ENCODE peak calls at places on chromosomes 16 and 17, in five cellular contexts. S, C, U, N and I are unnamed samples.

GRCh38 chr16:22645868-22646267 is 135.2 kb downstream of the NPIPB5 start:
- DNase-seq in S (no peak), N (no peak), C (no peak), U (no peak), I (no peak)

GRCh38 chr17:66272699-66273390 is 29.6 kb upstream of the PRKCA start:
- DNase-seq in U (no peak), C (no peak), N (peak), S (no peak), I (peak)

GRCh38 chr17:46056800-46057304 is 57.8 kb downstream of the STH start:
- DNase-seq in U (no peak), S (no peak), N (no peak), C (no peak), I (no peak)

GRCh38 chr17:67534941-67535340 is 157.9 kb downstream of the PITPNC1 start:
- DNase-seq in C (no peak), U (no peak), N (no peak), S (no peak), I (no peak)

GRCh38 chr17:3585826-3586225 is 23.4 kb downstream of the TRPV1 start:
- DNase-seq in S (no peak), U (no peak), C (no peak), N (no peak), I (no peak)

GRCh38 chr16:9469512-9469911 is 378.1 kb downstream of the HAPSTR1 start:
- DNase-seq in S (no peak), N (no peak), C (no peak), U (no peak), I (no peak)

GRCh38 chr16:9225527-9226316 is 134.3 kb downstream of the HAPSTR1 start:
- DNase-seq in C (no peak), S (peak), U (peak), N (no peak), I (peak)

GRCh38 chr17:29526322-29526721 is 40.5 kb downstream of the ABHD15 start:
- DNase-seq in N (no peak), C (no peak), U (no peak), S (no peak), I (no peak)

GRCh38 chr16:20774703-20775362 is 11.0 kb downstream of the ACSM3 start:
- DNase-seq in S (peak), U (peak), N (peak), C (peak), I (peak)

GRCh38 chr16:74867281-74867849 is 92.7 kb upstream of the FA2H start:
- DNase-seq in U (no peak), S (no peak), N (no peak), C (no peak), I (no peak)

GRCh38 chr16:88393034-88393433 is 10.3 kb downstream of the ZNF469 start:
- DNase-seq in S (no peak), C (no peak), U (no peak), N (no peak), I (peak)

GRCh38 chr16:53985865-53986264 is 281.9 kb downstream of the FTO start:
- DNase-seq in U (no peak), C (no peak), S (no peak), N (no peak), I (no peak)

GRCh38 chr17:77365584-77366186 is 224.9 kb downstream of the SEC14L1 start:
- DNase-seq in S (peak), U (no peak), C (no peak), N (no peak), I (peak)

GRCh38 chr16:67430504-67431076 is 331 bp upstream of the HSD11B2 start:
- DNase-seq in U (peak), C (peak), S (peak), N (peak), I (peak)

GRCh38 chr16:2852731-2853507 is 5.1 kb downstream of the PRSS22 start:
- DNase-seq in C (no peak), U (no peak), N (no peak), S (no peak), I (no peak)

GRCh38 chr16:58644108-58644507 is 14.5 kb upstream of the CNOT1 start:
- DNase-seq in N (no peak), C (no peak), S (no peak), U (no peak), I (no peak)

GRCh38 chr17:10210151-10210574 is 11.8 kb upstream of the GAS7 start:
- DNase-seq in S (no peak), U (no peak), N (peak), C (no peak), I (peak)

GRCh38 chr17:15398291-15398690 is 56.9 kb upstream of the TEKT3 start:
- DNase-seq in U (no peak), C (no peak), S (no peak), N (peak), I (no peak)

GRCh38 chr17:18959071-18959844 is 7.3 kb downstream of the SLC5A10 start:
- DNase-seq in S (peak), U (no peak), C (no peak), N (no peak), I (no peak)

GRCh38 chr17:16449121-16449570 is 33.8 kb downstream of the TRPV2 start:
- DNase-seq in C (no peak), U (no peak), S (no peak), N (no peak), I (no peak)